ENCODE peak calls at places on chromosomes 11 and 22, in ten cellular contexts. I, F, O, X, W, E, N, L, G and T are unnamed samples.

GRCh38 chr11:33919645-33920044 is 27.8 kb upstream of the LMO2 start:
- DNase-seq in G (no peak), L (no peak), W (no peak), E (no peak), O (no peak), I (no peak), F (no peak), X (no peak), N (no peak), T (no peak)

GRCh38 chr11:59556115-59556882 is 45.0 kb downstream of the OR4D9 start:
- DNase-seq in I (peak), N (peak), L (peak), X (peak), E (peak), F (peak), O (peak), W (peak), G (no peak), T (peak)

GRCh38 chr11:72971611-72972010 is 157.4 kb downstream of the ATG16L2 start:
- DNase-seq in I (no peak), X (no peak), F (no peak), G (no peak), E (no peak), O (no peak), N (no peak), L (no peak), W (no peak), T (no peak)

GRCh38 chr11:115920841-115921480 is 416.7 kb upstream of the CADM1 start:
- DNase-seq in E (no peak), X (no peak), L (no peak), F (no peak), N (no peak), G (no peak), I (peak), W (no peak), O (peak), T (peak)

GRCh38 chr11:45475135-45475534 is 189.0 kb upstream of the SYT13 start:
- DNase-seq in L (no peak), G (no peak), F (no peak), W (no peak), N (no peak), I (no peak), O (no peak), E (no peak), X (no peak), T (no peak)

GRCh38 chr11:71356904-71357303 is 91.3 kb downstream of the DHCR7 start:
- DNase-seq in G (no peak), O (no peak), X (no peak), I (no peak), L (no peak), W (no peak), F (no peak), E (no peak), N (no peak), T (no peak)

GRCh38 chr22:44192098-44192810 is 11.5 kb downstream of the PARVG start:
- DNase-seq in X (peak), E (peak), I (peak), L (no peak), N (no peak), G (no peak), F (peak), W (no peak), O (no peak), T (peak)

GRCh38 chr22:19464546-19464945 is 14.4 kb downstream of the UFD1 start:
- DNase-seq in G (no peak), E (no peak), X (no peak), W (no peak), L (no peak), O (no peak), I (no peak), F (no peak), N (no peak), T (no peak)